ENCODE peak calls at places on chromosomes 11 and 22, in nine cellular contexts. F is activated CD4-positive, CD25-positive, alpha-beta regulatory T cell; G is RWPE1; Z is body of pancreas; E is KBM-7; M is neuronal stem cell; H is stimulated activated CD8-positive, alpha-beta memory T cell treated with anti-CD3 and anti-CD28 coated beads, Interleukin-7, amount 100 ng/mL, for 1 hour; A is AG09309; X is cardiac muscle cell. O is an unnamed sample.

GRCh38 chr11:71452354-71453020 is 516 bp upstream of the NADSYN1 start:
- DNase-seq in X (peak; percentile 23), G (no peak), E (peak; percentile 61), F (no peak), Z (peak; percentile 56), A (peak; percentile 25), M (no peak), H (no peak), O (no peak)

GRCh38 chr11:90257158-90257525 is 34.3 kb upstream of the CHORDC1 start:
- DNase-seq in H (no peak), A (no peak), Z (no peak), E (no peak), G (no peak), F (no peak), X (no peak), M (no peak), O (no peak)

GRCh38 chr11:46465683-46466082 is 74.1 kb upstream of the CHRM4 start:
- DNase-seq in F (no peak), X (no peak), G (no peak), A (no peak), H (no peak), M (no peak), E (no peak), Z (no peak), O (no peak)

GRCh38 chr22:19664951-19665783 is 49.1 kb upstream of the SEPTIN5 start:
- DNase-seq in A (no peak), M (no peak), H (no peak), Z (no peak), G (no peak), X (no peak), E (no peak), F (no peak), O (no peak)

GRCh38 chr22:17786435-17787158 is 12.3 kb upstream of the BID start:
- DNase-seq in G (no peak), X (no peak), H (no peak), M (peak; percentile 71), Z (no peak), E (no peak), A (no peak), F (no peak), O (no peak)

GRCh38 chr11:93089474-93090102 is 108.2 kb downstream of the SLC36A4 start:
- DNase-seq in H (no peak), F (no peak), M (no peak), Z (no peak), G (no peak), A (peak; percentile 24), X (peak; percentile 21), E (peak; percentile 37), O (no peak)

GRCh38 chr11:131924446-131925240 is 554.2 kb downstream of the NTM start:
- DNase-seq in Z (peak; percentile 57), M (no peak), A (no peak), X (no peak), E (no peak), F (no peak), H (no peak), G (no peak), O (no peak)

GRCh38 chr11:102306048-102306575 is 11.2 kb upstream of the BIRC3 start:
- DNase-seq in G (peak; percentile 98), F (no peak), H (no peak), X (no peak), A (no peak), M (no peak), Z (no peak), E (no peak), O (no peak)

GRCh38 chr11:45455536-45455935 is 169.4 kb upstream of the SYT13 start:
- DNase-seq in M (no peak), X (no peak), G (no peak), F (no peak), H (no peak), Z (no peak), E (no peak), A (no peak), O (no peak)

GRCh38 chr11:130088909-130089668 is 19.4 kb downstream of the APLP2 start:
- DNase-seq in G (no peak), H (no peak), Z (no peak), M (no peak), A (no peak), F (no peak), X (no peak), E (no peak), O (no peak)

GRCh38 chr11:10309163-10310093 is 4.6 kb downstream of the ADM start:
- DNase-seq in G (peak; percentile 64), A (peak; percentile 89), M (no peak), F (no peak), E (no peak), Z (peak; percentile 88), H (no peak), X (no peak), O (no peak)

GRCh38 chr11:115672999-115673411 is 168.8 kb upstream of the CADM1 start:
- DNase-seq in M (no peak), X (no peak), Z (no peak), F (no peak), E (no peak), A (peak; percentile 67), H (no peak), G (no peak), O (no peak)

O was measured in NCI-H187 treated with DMSO at 0.1 percent for 48 hours.